ENCODE peak calls at places on chromosomes 3 and 15, in five cellular contexts. One of them, this sample, is unnamed.

GRCh38 chr3:4416961-4417360 is 50.1 kb downstream of the SUMF1 start:
- DNase-seq in sigmoid colon: no peak
- DNase-seq in GM23338: no peak
- DNase-seq in left lung: no peak
- DNase-seq in epithelial cell of proximal tubule: peak; percentile 67
- DNase-seq in this sample: peak; percentile 84

GRCh38 chr3:58099850-58100249 is 91.6 kb downstream of the FLNB start:
- DNase-seq in sigmoid colon: no peak
- DNase-seq in GM23338: no peak
- DNase-seq in left lung: no peak
- DNase-seq in epithelial cell of proximal tubule: no peak
- DNase-seq in this sample: no peak

GRCh38 chr15:38705421-38706219 is 141.0 kb upstream of the RASGRP1 start:
- DNase-seq in sigmoid colon: no peak
- DNase-seq in left lung: no peak
- DNase-seq in epithelial cell of proximal tubule: no peak
- DNase-seq in GM23338: peak; percentile 36
- DNase-seq in this sample: no peak

GRCh38 chr3:86800116-86800515 is 190.8 kb downstream of the VGLL3 start:
- DNase-seq in GM23338: no peak
- DNase-seq in left lung: no peak
- DNase-seq in sigmoid colon: no peak
- DNase-seq in epithelial cell of proximal tubule: no peak
- DNase-seq in this sample: no peak

GRCh38 chr3:142886938-142887337 is 1.9 kb downstream of the PCOLCE2 start:
- DNase-seq in epithelial cell of proximal tubule: no peak
- DNase-seq in GM23338: no peak
- DNase-seq in sigmoid colon: no peak
- DNase-seq in left lung: no peak
- DNase-seq in this sample: peak; percentile 56

GRCh38 chr3:60086811-60087210 is 1037.0 kb upstream of the CFAP20DC start:
- DNase-seq in epithelial cell of proximal tubule: no peak
- DNase-seq in GM23338: no peak
- DNase-seq in sigmoid colon: no peak
- DNase-seq in left lung: no peak
- DNase-seq in this sample: no peak

GRCh38 chr15:76330281-76330680 is 6.3 kb upstream of the ISL2 start:
- DNase-seq in GM23338: peak; percentile 82
- DNase-seq in sigmoid colon: peak; percentile 80
- DNase-seq in left lung: no peak
- DNase-seq in epithelial cell of proximal tubule: no peak
- DNase-seq in this sample: peak; percentile 71

GRCh38 chr3:144114767-144115166 is 143.1 kb downstream of the DIPK2A start:
- DNase-seq in left lung: no peak
- DNase-seq in epithelial cell of proximal tubule: no peak
- DNase-seq in GM23338: no peak
- DNase-seq in sigmoid colon: no peak
- DNase-seq in this sample: no peak

GRCh38 chr15:92665100-92665555 is 9.6 kb upstream of the FAM174B start:
- DNase-seq in GM23338: no peak
- DNase-seq in sigmoid colon: peak; percentile 85
- DNase-seq in epithelial cell of proximal tubule: no peak
- DNase-seq in left lung: no peak
- DNase-seq in this sample: peak; percentile 90

GRCh38 chr3:129645291-129645690 is 38.8 kb upstream of the PLXND1 start:
- DNase-seq in sigmoid colon: no peak
- DNase-seq in GM23338: no peak
- DNase-seq in left lung: no peak
- DNase-seq in epithelial cell of proximal tubule: no peak
- DNase-seq in this sample: no peak

GRCh38 chr15:76347507-76348055 is 11.0 kb downstream of the ISL2 start:
- DNase-seq in left lung: no peak
- DNase-seq in GM23338: no peak
- DNase-seq in sigmoid colon: no peak
- DNase-seq in epithelial cell of proximal tubule: no peak
- DNase-seq in this sample: no peak

GRCh38 chr3:41137686-41138111 is 61.6 kb upstream of the CTNNB1 start:
- DNase-seq in GM23338: no peak
- DNase-seq in left lung: no peak
- DNase-seq in sigmoid colon: no peak
- DNase-seq in epithelial cell of proximal tubule: no peak
- DNase-seq in this sample: no peak

GRCh38 chr3:14760185-14760584 is 58.6 kb upstream of the FGD5 start:
- DNase-seq in GM23338: no peak
- DNase-seq in epithelial cell of proximal tubule: no peak
- DNase-seq in left lung: no peak
- DNase-seq in sigmoid colon: no peak
- DNase-seq in this sample: no peak

GRCh38 chr15:77840962-77841361 is 208.2 kb upstream of the LINGO1 start:
- DNase-seq in GM23338: no peak
- DNase-seq in sigmoid colon: no peak
- DNase-seq in epithelial cell of proximal tubule: peak; percentile 94
- DNase-seq in left lung: peak; percentile 27
- DNase-seq in this sample: peak; percentile 71

GRCh38 chr15:84991313-84991712 is 9.7 kb downstream of the PDE8A start:
- DNase-seq in sigmoid colon: no peak
- DNase-seq in epithelial cell of proximal tubule: no peak
- DNase-seq in left lung: no peak
- DNase-seq in GM23338: no peak
- DNase-seq in this sample: no peak

GRCh38 chr15:79673416-79674123 is 223.2 kb downstream of the MTHFS start:
- DNase-seq in left lung: no peak
- DNase-seq in epithelial cell of proximal tubule: no peak
- DNase-seq in GM23338: peak; percentile 56
- DNase-seq in sigmoid colon: no peak
- DNase-seq in this sample: peak; percentile 40

GRCh38 chr3:72177075-72178050 is 392.4 kb upstream of the PROK2 start:
- DNase-seq in left lung: peak; percentile 77
- DNase-seq in sigmoid colon: peak; percentile 78
- DNase-seq in GM23338: no peak
- DNase-seq in epithelial cell of proximal tubule: no peak
- DNase-seq in this sample: peak; percentile 79

GRCh38 chr15:101499863-101500713 is 10.6 kb upstream of the PCSK6 start:
- DNase-seq in sigmoid colon: peak; percentile 86
- DNase-seq in left lung: no peak
- DNase-seq in epithelial cell of proximal tubule: no peak
- DNase-seq in GM23338: no peak
- DNase-seq in this sample: no peak

GRCh38 chr3:12996181-12996506 is 77.1 kb downstream of the IQSEC1 start:
- DNase-seq in GM23338: no peak
- DNase-seq in sigmoid colon: no peak
- DNase-seq in left lung: no peak
- DNase-seq in epithelial cell of proximal tubule: no peak
- DNase-seq in this sample: no peak

GRCh38 chr3:157201648-157202278 is 41.8 kb upstream of the CCNL1 start:
- DNase-seq in epithelial cell of proximal tubule: no peak
- DNase-seq in left lung: no peak
- DNase-seq in sigmoid colon: no peak
- DNase-seq in GM23338: peak; percentile 81
- DNase-seq in this sample: peak; percentile 71

GRCh38 chr3:164351126-164351525 is 727.2 kb downstream of the SI start:
- DNase-seq in epithelial cell of proximal tubule: no peak
- DNase-seq in left lung: no peak
- DNase-seq in sigmoid colon: no peak
- DNase-seq in GM23338: no peak
- DNase-seq in this sample: no peak

GRCh38 chr3:44992555-44993470 is 16.8 kb downstream of the EXOSC7 start:
- DNase-seq in epithelial cell of proximal tubule: no peak
- DNase-seq in left lung: no peak
- DNase-seq in GM23338: peak; percentile 77
- DNase-seq in sigmoid colon: peak; percentile 49
- DNase-seq in this sample: no peak

GRCh38 chr3:99559196-99559595 is 79.2 kb upstream of the COL8A1 start:
- DNase-seq in left lung: no peak
- DNase-seq in GM23338: no peak
- DNase-seq in epithelial cell of proximal tubule: no peak
- DNase-seq in sigmoid colon: no peak
- DNase-seq in this sample: no peak

GRCh38 chr3:112464264-112464663 is 35.0 kb downstream of the BTLA start:
- DNase-seq in GM23338: no peak
- DNase-seq in epithelial cell of proximal tubule: no peak
- DNase-seq in left lung: no peak
- DNase-seq in sigmoid colon: no peak
- DNase-seq in this sample: peak; percentile 31

GRCh38 chr3:58329922-58330413 is 2.7 kb upstream of the PXK start:
- DNase-seq in left lung: no peak
- DNase-seq in epithelial cell of proximal tubule: no peak
- DNase-seq in GM23338: no peak
- DNase-seq in sigmoid colon: no peak
- DNase-seq in this sample: no peak

GRCh38 chr15:89760303-89761008 is 9.4 kb upstream of the MESP1 start:
- DNase-seq in GM23338: peak; percentile 86
- DNase-seq in epithelial cell of proximal tubule: no peak
- DNase-seq in sigmoid colon: peak; percentile 83
- DNase-seq in left lung: peak; percentile 80
- DNase-seq in this sample: peak; percentile 76

GRCh38 chr3:16740531-16740930 is 135.3 kb upstream of the DAZL start:
- DNase-seq in sigmoid colon: no peak
- DNase-seq in epithelial cell of proximal tubule: no peak
- DNase-seq in left lung: no peak
- DNase-seq in GM23338: no peak
- DNase-seq in this sample: no peak

GRCh38 chr3:8891774-8892173 is 71.5 kb downstream of the RAD18 start:
- DNase-seq in sigmoid colon: no peak
- DNase-seq in epithelial cell of proximal tubule: no peak
- DNase-seq in GM23338: no peak
- DNase-seq in left lung: no peak
- DNase-seq in this sample: no peak

GRCh38 chr15:85463273-85463937 is 83.0 kb downstream of the AKAP13 start:
- DNase-seq in GM23338: no peak
- DNase-seq in sigmoid colon: no peak
- DNase-seq in epithelial cell of proximal tubule: no peak
- DNase-seq in left lung: no peak
- DNase-seq in this sample: no peak

GRCh38 chr3:196135693-196136639 is 54.1 kb upstream of the TFRC start:
- DNase-seq in GM23338: no peak
- DNase-seq in sigmoid colon: no peak
- DNase-seq in epithelial cell of proximal tubule: no peak
- DNase-seq in left lung: peak; percentile 78
- DNase-seq in this sample: no peak
- H3K4me3 ChIP-seq in GM23338: no peak overlapping the region
- H3K4me3 ChIP-seq in sigmoid colon: no peak overlapping the region
- H3K4me3 ChIP-seq in epithelial cell of proximal tubule: no peak overlapping the region
- H3K4me3 ChIP-seq in left lung: no peak overlapping the region
- H3K4me3 ChIP-seq in this sample: no peak overlapping the region

GRCh38 chr3:167453815-167454214 is 20.0 kb downstream of the SERPINI2 start:
- DNase-seq in GM23338: no peak
- DNase-seq in left lung: no peak
- DNase-seq in sigmoid colon: no peak
- DNase-seq in epithelial cell of proximal tubule: no peak
- DNase-seq in this sample: no peak

GRCh38 chr3:167456157-167456799 is 17.6 kb downstream of the SERPINI2 start:
- DNase-seq in left lung: no peak
- DNase-seq in GM23338: no peak
- DNase-seq in epithelial cell of proximal tubule: no peak
- DNase-seq in sigmoid colon: no peak
- DNase-seq in this sample: no peak

GRCh38 chr3:167450675-167451074 is 23.2 kb downstream of the SERPINI2 start:
- DNase-seq in GM23338: no peak
- DNase-seq in sigmoid colon: no peak
- DNase-seq in left lung: no peak
- DNase-seq in epithelial cell of proximal tubule: no peak
- DNase-seq in this sample: no peak

GRCh38 chr3:167450195-167450594 is 23.6 kb downstream of the SERPINI2 start:
- DNase-seq in epithelial cell of proximal tubule: no peak
- DNase-seq in GM23338: no peak
- DNase-seq in left lung: no peak
- DNase-seq in sigmoid colon: no peak
- DNase-seq in this sample: no peak

GRCh38 chr3:167451282-167451681 is 22.6 kb downstream of the SERPINI2 start:
- DNase-seq in left lung: no peak
- DNase-seq in GM23338: no peak
- DNase-seq in epithelial cell of proximal tubule: no peak
- DNase-seq in sigmoid colon: no peak
- DNase-seq in this sample: no peak
- H3K4me3 ChIP-seq in left lung: no peak overlapping the region
- H3K4me3 ChIP-seq in GM23338: no peak overlapping the region
- H3K4me3 ChIP-seq in epithelial cell of proximal tubule: no peak overlapping the region
- H3K4me3 ChIP-seq in sigmoid colon: no peak overlapping the region
- H3K4me3 ChIP-seq in this sample: no peak overlapping the region

DNA sequence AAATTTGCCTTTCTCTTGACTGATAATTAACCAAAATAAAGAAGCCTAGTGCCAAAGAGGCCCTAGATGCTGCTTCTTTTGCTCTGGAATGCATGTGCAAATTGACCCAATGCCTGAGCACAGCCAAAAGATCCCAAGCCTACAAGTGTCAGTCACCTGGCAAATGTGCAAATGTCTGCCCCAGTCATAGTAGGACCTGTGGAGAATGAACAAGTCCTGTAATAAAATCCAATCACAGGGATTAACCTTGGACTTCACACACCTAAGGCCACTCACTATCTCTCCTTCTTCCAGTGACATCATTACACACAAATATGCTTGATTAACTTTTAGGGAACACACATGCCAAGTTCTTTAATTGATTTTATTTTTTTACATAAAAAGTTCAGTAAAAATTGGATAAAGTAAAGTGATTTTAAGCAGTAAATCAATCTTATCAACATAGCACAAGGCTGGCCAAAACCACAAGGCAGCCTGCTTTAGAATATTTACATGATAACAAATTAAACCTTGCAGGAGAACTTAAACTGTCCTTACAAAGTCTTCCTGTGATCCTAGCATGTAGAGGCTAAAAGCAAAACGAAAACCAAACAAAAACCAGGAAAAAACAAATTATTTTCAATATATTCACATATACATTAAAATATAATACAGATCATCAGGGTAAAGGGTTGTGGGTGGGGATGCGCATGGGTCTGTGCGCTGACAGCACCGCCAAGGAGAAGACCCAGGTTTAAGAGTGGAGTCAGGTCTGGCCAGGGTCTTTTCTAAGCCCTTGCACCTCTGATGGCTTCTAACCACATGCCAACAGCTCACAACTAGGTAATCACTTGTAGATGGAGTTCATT is 36.8 kb downstream of the NBEAL2 start:
- DNase-seq in left lung: no peak
- DNase-seq in GM23338: peak; percentile 34
- DNase-seq in sigmoid colon: no peak
- DNase-seq in epithelial cell of proximal tubule: no peak
- DNase-seq in this sample: no peak
- H3K4me3 ChIP-seq in left lung: no peak overlapping the region
- H3K4me3 ChIP-seq in GM23338: no peak overlapping the region
- H3K4me3 ChIP-seq in sigmoid colon: no peak overlapping the region
- H3K4me3 ChIP-seq in epithelial cell of proximal tubule: no peak overlapping the region
- H3K4me3 ChIP-seq in this sample: no peak overlapping the region

DNA sequence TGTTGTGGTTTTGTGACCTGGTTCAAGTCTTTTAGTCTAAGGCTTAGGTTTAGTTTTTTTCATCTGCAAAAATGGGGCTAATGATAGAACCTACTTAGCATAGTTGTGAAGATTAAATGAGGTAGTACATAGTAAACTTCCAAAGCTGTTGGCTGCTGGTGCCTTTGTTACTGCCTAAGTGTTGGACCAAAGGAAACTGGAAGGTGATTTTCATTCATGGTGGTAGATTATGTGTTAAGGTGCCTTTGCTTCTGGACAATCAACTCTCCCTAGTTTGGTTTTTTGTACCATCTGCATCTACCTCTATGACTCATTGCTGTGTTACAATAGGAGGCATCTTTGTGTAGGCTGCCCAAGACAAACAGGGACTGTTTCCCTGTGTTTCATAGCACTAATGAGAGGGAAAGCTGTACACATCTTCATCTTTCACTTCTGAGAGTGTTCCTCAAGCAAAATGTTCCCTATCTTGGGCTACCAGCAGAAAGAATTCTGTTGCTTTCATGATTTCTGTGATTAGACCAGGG is 3.2 kb downstream of the MAP2K1 start:
- DNase-seq in left lung: no peak
- DNase-seq in epithelial cell of proximal tubule: no peak
- DNase-seq in sigmoid colon: no peak
- DNase-seq in GM23338: no peak
- DNase-seq in this sample: peak; percentile 30
- H3K4me3 ChIP-seq in left lung: no peak overlapping the region
- H3K4me3 ChIP-seq in epithelial cell of proximal tubule: no peak overlapping the region
- H3K4me3 ChIP-seq in sigmoid colon: no peak overlapping the region
- H3K4me3 ChIP-seq in GM23338: no peak overlapping the region
- H3K4me3 ChIP-seq in this sample: no peak overlapping the region